ENCODE peak calls at places on chromosome 19, in six cellular contexts. S is SK-N-SH, F is GM12878, M is HCT116, E is HepG2, Q is K562. L is an unnamed sample.

GRCh38 chr19:55615553-55616394 is 8.6 kb downstream of the ZNF784 start:
- DNase-seq in S (peak), F (no peak), M (no peak), E (no peak), Q (no peak), L (no peak)

GRCh38 chr19:41377977-41378707 is 1.8 kb downstream of the TMEM91 start:
- DNase-seq in S (peak), F (no peak), M (no peak), E (no peak), Q (no peak), L (no peak)

GRCh38 chr19:15035795-15036311 is 13.4 kb upstream of the CASP14 start:
- DNase-seq in S (no peak), F (no peak), M (no peak), E (no peak), Q (no peak), L (no peak)

GRCh38 chr19:15210323-15210774 is 9.6 kb upstream of the NOTCH3 start:
- DNase-seq in S (no peak), F (no peak), M (no peak), E (peak), Q (no peak), L (no peak)

GRCh38 chr19:47438793-47439220 is 19.5 kb upstream of the MEIS3 start:
- DNase-seq in S (no peak), F (no peak), M (no peak), E (no peak), Q (no peak), L (peak)

GRCh38 chr19:41998246-41999020 is 4.4 kb upstream of the ATP1A3 start:
- DNase-seq in S (peak), F (no peak), M (peak), E (peak), Q (peak), L (no peak)

GRCh38 chr19:21423057-21424041 is 26.4 kb downstream of the ZNF493 start:
- DNase-seq in S (no peak), F (no peak), M (no peak), E (no peak), Q (no peak), L (no peak)

GRCh38 chr19:49591731-49592485 is 926 bp downstream of the PRR12 start:
- DNase-seq in S (peak), F (no peak), M (no peak), E (no peak), Q (peak), L (peak)

GRCh38 chr19:39539165-39539518 is 819 bp downstream of the EID2 start:
- DNase-seq in S (no peak), F (no peak), M (no peak), E (peak), Q (no peak), L (no peak)

GRCh38 chr19:10748924-10749434 is 31.1 kb downstream of the DNM2 start:
- DNase-seq in S (peak), F (no peak), M (peak), E (peak), Q (peak), L (no peak)

GRCh38 chr19:20926796-20927195 is 3.7 kb downstream of the ZNF85 start:
- DNase-seq in S (no peak), F (no peak), M (no peak), E (peak), Q (no peak), L (no peak)

GRCh38 chr19:56333506-56333905 is 18.9 kb upstream of the ZSCAN5A start:
- DNase-seq in S (peak), F (no peak), M (peak), E (peak), Q (peak), L (peak)

GRCh38 chr19:54338521-54338920 is 441 bp downstream of the LILRA4 start:
- DNase-seq in S (no peak), F (no peak), M (no peak), E (no peak), Q (no peak), L (no peak)
- TF ChIP-seq JUND in S (no peak), F (no peak), M (no peak), E (no peak), Q (no peak), L (no peak)

DNA sequence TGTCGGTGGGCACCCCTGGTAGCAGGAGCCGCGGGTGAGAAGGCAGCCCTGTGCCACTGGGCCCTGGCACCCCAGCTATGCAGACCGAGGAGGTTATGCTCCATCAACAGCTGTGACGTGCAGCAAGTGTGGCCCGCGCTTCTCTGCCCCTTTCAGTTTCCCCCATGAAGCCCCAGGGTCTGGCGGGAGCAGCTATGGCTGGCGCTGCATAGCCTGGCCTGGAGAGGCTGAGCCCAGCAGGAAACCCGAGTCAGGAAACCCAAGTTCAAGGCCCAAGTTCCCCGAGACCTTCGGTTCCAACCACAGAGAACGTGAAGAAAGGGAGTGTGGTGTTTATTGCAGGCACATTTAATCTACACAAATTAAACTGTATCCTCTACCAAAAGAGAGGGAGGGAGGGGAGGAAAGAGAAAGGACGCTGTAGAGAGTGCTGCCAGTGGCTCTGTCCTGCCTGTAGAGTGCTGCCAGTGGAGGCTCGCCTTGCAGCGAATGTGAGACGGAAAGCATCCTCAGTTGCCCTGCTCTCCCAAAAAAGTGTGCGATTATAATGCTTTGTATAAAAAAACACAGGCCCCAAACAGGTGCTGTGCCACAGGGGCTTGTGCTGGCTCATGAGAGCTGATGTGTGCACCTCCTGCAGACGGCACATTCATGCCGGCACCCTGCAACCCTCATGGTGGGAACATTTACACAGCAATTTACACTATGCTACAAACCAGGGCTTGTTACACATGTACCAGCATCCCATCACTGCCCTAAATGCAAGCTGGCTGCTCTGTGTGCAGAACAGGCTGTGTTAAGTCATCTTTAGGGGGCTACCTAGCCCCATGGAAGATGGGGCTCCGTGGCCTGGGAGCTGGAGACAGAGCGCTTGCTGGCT is 16.3 kb downstream of the POP4 start:
- DNase-seq in S (peak), F (no peak), M (no peak), E (no peak), Q (no peak), L (no peak)
- TF ChIP-seq JUND in S (no peak), F (no peak), M (no peak), E (no peak), Q (no peak), L (no peak)

GRCh38 chr19:23283925-23284324 is 33.7 kb upstream of the ZNF724 start:
- DNase-seq in S (peak), F (no peak), M (peak), E (peak), Q (peak), L (peak)
- TF ChIP-seq JUND in S (no peak), F (no peak), M (no peak), E (no peak), Q (no peak), L (no peak)

GRCh38 chr19:46081928-46082727 is 41.3 kb upstream of the IGFL4 start:
- DNase-seq in S (peak), F (peak), M (peak), E (peak), Q (peak), L (peak)
- TF ChIP-seq JUND in S (no peak), F (no peak), M (no peak), E (no peak), Q (no peak), L (no peak)

DNA sequence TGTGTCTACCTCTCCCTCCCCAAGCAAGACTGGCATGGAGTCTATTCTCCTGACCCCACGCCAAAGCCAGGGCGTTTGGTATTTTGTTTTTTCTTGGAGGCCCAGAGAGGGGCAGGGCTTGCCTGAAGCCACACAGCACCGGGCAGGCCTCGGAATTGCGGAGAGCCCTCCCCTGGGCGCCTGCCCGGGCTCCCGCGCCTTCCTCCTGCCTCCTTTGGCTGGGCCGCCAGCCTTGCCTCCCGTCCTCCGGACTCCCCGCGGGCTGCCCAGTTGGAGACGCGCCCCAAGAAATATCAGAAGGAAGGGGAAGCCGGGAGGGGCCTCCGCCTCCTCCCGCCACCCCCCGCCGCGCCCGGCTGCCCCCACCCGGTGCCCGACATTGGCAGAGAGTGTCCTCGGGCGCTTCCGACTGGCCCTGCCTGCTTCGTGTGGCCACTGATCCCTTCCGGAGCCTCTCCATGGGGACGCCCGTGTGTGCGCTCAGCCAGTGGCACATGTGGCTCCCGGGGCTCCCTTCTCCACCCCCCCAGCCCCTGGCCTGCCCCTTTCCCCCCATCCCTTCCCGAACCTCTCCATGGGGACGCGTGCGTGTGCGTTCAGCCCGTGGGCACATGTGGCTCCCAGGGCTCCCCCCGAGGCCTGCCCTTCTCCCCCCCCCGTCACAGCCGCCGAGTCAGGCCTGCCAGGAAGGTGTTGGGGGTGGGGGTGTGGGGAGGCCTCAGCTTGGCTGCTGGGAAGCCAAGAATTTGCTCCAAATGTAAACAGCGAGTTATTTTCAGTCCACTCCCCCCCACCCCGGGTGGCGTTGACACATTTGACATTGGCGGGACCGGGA is 37.3 kb downstream of the NFIC start:
- DNase-seq in S (peak), F (no peak), M (no peak), E (peak), Q (peak), L (peak)
- TF ChIP-seq JUND in S (no peak), F (no peak), M (no peak), E (no peak), Q (no peak), L (no peak)

GRCh38 chr19:19113040-19113541 is 25.2 kb downstream of the TMEM161A start:
- DNase-seq in S (peak), F (no peak), M (no peak), E (peak), Q (peak), L (no peak)
- TF ChIP-seq JUND in S (no peak), F (no peak), M (no peak), E (no peak), Q (no peak), L (no peak)

GRCh38 chr19:2047449-2048103 is 3.5 kb downstream of the MKNK2 start:
- DNase-seq in S (no peak), F (no peak), M (no peak), E (no peak), Q (no peak), L (no peak)

GRCh38 chr19:2045501-2046045 is 5.5 kb downstream of the MKNK2 start:
- DNase-seq in S (no peak), F (no peak), M (no peak), E (no peak), Q (no peak), L (no peak)

GRCh38 chr19:2047076-2047448 is 4.0 kb downstream of the MKNK2 start:
- DNase-seq in S (no peak), F (no peak), M (no peak), E (no peak), Q (no peak), L (no peak)

GRCh38 chr19:2044709-2045500 is 6.1 kb downstream of the MKNK2 start:
- DNase-seq in S (no peak), F (no peak), M (no peak), E (no peak), Q (no peak), L (no peak)

GRCh38 chr19:2046046-2046907 is 4.8 kb downstream of the MKNK2 start:
- DNase-seq in S (no peak), F (no peak), M (no peak), E (no peak), Q (no peak), L (no peak)
- TF ChIP-seq JUND in S (no peak), F (no peak), M (no peak), E (no peak), Q (no peak), L (no peak)

DNA sequence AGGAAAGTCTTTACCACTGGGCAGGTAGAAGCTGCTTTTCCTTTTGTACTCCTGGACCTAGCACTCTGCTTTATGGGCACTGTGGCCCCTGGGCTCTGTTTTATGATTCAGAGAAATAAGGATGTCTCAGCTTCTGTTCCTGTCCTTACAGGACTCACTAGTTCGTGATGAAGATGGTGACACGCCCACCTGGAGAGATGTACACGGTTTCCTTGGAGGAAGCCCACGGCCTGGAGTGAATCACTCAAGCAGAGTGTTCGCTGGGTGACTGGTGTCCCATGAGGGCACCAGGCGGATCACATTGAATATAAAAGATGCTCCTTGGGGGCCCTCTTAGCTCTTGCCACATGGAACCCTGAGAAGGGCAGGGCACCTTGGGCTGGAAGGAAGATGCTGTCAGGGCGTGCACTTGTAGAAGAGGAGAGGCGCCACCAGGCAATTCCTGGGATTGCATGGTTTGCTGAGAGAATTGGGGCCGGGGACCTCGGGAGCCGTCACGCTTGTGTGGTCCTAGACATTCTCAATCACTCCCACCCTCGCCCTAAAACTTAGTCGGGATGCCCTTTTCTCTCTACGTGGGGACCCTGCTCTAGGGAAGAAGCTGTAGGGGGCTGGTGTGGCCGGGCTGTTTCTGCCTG is 202.6 kb downstream of the TSHZ3 start:
- DNase-seq in S (no peak), F (no peak), M (no peak), E (no peak), Q (no peak), L (no peak)
- TF ChIP-seq JUND in S (no peak), F (no peak), M (no peak), E (no peak), Q (no peak), L (no peak)

DNA sequence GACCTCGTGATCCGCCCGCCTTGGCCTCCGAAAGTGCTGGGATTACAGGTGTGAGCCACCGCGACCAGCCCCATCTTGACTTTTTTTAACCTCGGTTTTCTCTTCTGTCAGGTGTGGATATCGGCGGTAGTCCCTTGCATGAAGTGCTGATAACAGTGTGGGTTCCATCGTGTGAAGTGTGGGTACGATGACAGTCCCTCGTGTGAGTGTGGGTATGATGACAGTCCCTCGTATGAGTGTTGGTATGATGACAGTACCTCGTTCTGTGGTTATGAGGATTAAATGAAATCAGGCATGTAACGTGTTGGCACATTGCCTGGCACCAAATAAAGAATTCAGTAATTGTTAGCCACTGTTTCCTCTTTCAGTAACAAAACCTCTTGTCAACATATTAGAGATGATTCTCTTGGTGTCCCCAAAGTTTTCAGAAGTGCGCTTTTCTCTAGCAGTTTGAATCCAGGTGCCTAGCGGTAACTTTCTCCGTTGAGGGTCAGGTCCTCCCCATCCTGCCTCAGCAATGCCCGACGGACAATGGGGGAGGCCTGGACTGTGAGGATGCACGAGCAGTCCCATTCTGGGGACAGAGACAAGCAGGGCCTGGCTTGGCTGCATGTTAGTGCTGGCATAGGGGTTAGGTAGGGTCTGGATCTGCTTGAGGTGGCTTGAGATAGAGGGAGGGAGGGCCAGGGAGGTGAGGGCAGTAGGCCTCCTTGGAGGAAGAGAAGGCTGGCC is 15.3 kb downstream of the GATAD2A start:
- DNase-seq in S (no peak), F (peak), M (no peak), E (no peak), Q (no peak), L (no peak)
- TF ChIP-seq JUND in S (no peak), F (no peak), M (no peak), E (no peak), Q (no peak), L (no peak)

DNA sequence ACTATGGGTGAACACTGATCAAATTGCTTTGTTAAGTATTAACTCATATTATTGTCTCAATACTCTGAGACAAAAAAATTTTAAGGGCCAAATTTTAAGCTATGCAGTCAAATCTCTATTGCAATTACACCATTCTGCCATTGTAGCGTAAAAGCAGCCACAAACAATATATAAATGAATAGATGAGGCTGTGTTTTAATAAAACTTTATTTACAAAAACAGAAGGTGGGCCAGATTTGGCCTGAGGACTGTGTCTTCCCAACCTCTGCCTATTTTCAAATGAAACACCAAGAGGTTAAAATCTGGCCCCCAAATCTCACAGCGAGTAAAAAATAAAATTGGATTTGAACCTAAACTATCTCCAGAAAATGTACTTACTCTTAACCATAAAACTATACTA is 51.7 kb downstream of the MBD3L2B start:
- DNase-seq in S (no peak), F (no peak), M (no peak), E (no peak), Q (no peak), L (no peak)
- TF ChIP-seq JUND in S (no peak), F (no peak), M (no peak), E (no peak), Q (no peak), L (no peak)

L was measured in T47D.